ENCODE peak calls at places on chromosome 17, in eight cellular contexts. Q, E, U, P, C, V, S and K are unnamed samples.

GRCh38 chr17:57708401-57708800 is 36.7 kb downstream of the CCDC182 start:
- DNase-seq in P (no peak), C (no peak), E (no peak), U (no peak), S (no peak), V (no peak), Q (no peak), K (no peak)

GRCh38 chr17:66337866-66338472 is 35.6 kb downstream of the PRKCA start:
- DNase-seq in C (no peak), V (no peak), E (no peak), U (no peak), Q (no peak), P (no peak), S (no peak), K (no peak)

GRCh38 chr17:57106836-57107497 is 21.9 kb downstream of the AKAP1 start:
- DNase-seq in E (no peak), C (no peak), Q (no peak), V (no peak), U (no peak), S (no peak), P (no peak), K (no peak)

GRCh38 chr17:67151717-67152116 is 93.3 kb downstream of the HELZ start:
- DNase-seq in C (no peak), U (peak), P (no peak), Q (no peak), V (no peak), E (no peak), S (no peak), K (no peak)

GRCh38 chr17:18231156-18231555 is 5.7 kb downstream of the LLGL1 start:
- DNase-seq in U (no peak), C (no peak), Q (no peak), P (no peak), S (no peak), E (no peak), V (no peak), K (no peak)

GRCh38 chr17:30450125-30451027 is 26.8 kb upstream of the GOSR1 start:
- DNase-seq in S (no peak), E (no peak), C (no peak), Q (no peak), V (no peak), P (no peak), U (peak), K (no peak)

GRCh38 chr17:48755346-48755745 is 26.8 kb upstream of the HOXB13 start:
- DNase-seq in U (no peak), V (no peak), C (no peak), P (no peak), E (no peak), S (no peak), Q (no peak), K (no peak)

GRCh38 chr17:283911-284675 is 68.5 kb downstream of the RPH3AL start:
- DNase-seq in E (no peak), Q (peak), S (no peak), P (no peak), C (peak), U (no peak), V (no peak), K (peak)

GRCh38 chr17:63439682-63440081 is 6.4 kb downstream of the CYB561 start:
- DNase-seq in E (no peak), S (no peak), Q (no peak), P (no peak), U (no peak), V (peak), C (no peak), K (no peak)

GRCh38 chr17:41029633-41030245 is at the start of gene KRTAP1-4:
- DNase-seq in Q (no peak), U (no peak), V (no peak), E (no peak), S (no peak), P (no peak), C (no peak), K (no peak)

GRCh38 chr17:81265576-81265975 is 26.5 kb downstream of the NDUFAF8 start:
- DNase-seq in V (no peak), S (no peak), Q (no peak), P (no peak), U (no peak), E (no peak), C (no peak), K (no peak)

GRCh38 chr17:7548585-7549400 is at the start of gene TNFSF12:
- DNase-seq in P (no peak), Q (peak), C (peak), U (peak), V (peak), S (peak), E (peak), K (peak)

GRCh38 chr17:78377858-78378224 is 608 bp upstream of the PGS1 start:
- DNase-seq in E (no peak), S (no peak), V (no peak), Q (no peak), P (no peak), C (no peak), U (peak), K (no peak)

GRCh38 chr17:15269087-15269486 is 4.0 kb upstream of the PMP22 start:
- DNase-seq in Q (no peak), P (no peak), C (no peak), S (no peak), V (no peak), E (no peak), U (no peak), K (no peak)

GRCh38 chr17:81346908-81347349 is 48.3 kb upstream of the BAHCC1 start:
- DNase-seq in E (no peak), V (no peak), U (no peak), C (no peak), Q (no peak), S (no peak), P (no peak), K (peak)

GRCh38 chr17:78504156-78504925 is 72.9 kb downstream of the DNAH17 start:
- DNase-seq in Q (no peak), S (no peak), V (no peak), E (no peak), C (no peak), U (no peak), P (no peak), K (no peak)

GRCh38 chr17:40555296-40556190 is 9.7 kb downstream of the CCR7 start:
- DNase-seq in U (no peak), C (no peak), P (no peak), S (no peak), V (no peak), Q (peak), E (peak), K (peak)

GRCh38 chr17:60971515-60972369 is 294.1 kb downstream of the BCAS3 start:
- DNase-seq in C (no peak), U (peak), V (peak), E (peak), Q (peak), P (peak), S (peak), K (no peak)

GRCh38 chr17:77066165-77066564 is 74.6 kb upstream of the SEC14L1 start:
- DNase-seq in V (no peak), E (no peak), C (no peak), P (no peak), U (no peak), S (no peak), Q (no peak), K (no peak)

GRCh38 chr17:40480501-40481003 is 20.9 kb downstream of the TNS4 start:
- DNase-seq in S (peak), E (peak), Q (peak), U (peak), V (no peak), P (no peak), C (no peak), K (no peak)

GRCh38 chr17:17681187-17681743 is at the start of gene RAI1:
- DNase-seq in E (peak), V (peak), U (peak), Q (peak), P (no peak), C (peak), S (peak), K (peak)

GRCh38 chr17:77323413-77324171 is 182.8 kb downstream of the SEC14L1 start:
- DNase-seq in C (peak), E (peak), Q (no peak), U (peak), V (no peak), P (no peak), S (peak), K (peak)

GRCh38 chr17:57328109-57328882 is 72.0 kb downstream of the MSI2 start:
- DNase-seq in C (no peak), E (no peak), V (no peak), Q (no peak), P (no peak), S (no peak), U (no peak), K (no peak)

GRCh38 chr17:68260051-68260762 is 12.4 kb downstream of the AMZ2 start:
- DNase-seq in Q (no peak), E (no peak), S (no peak), V (no peak), P (no peak), U (no peak), C (no peak), K (no peak)

GRCh38 chr17:67466251-67466650 is 89.2 kb downstream of the PITPNC1 start:
- DNase-seq in U (no peak), Q (no peak), V (no peak), E (no peak), P (no peak), C (no peak), S (no peak), K (no peak)

GRCh38 chr17:75061618-75062017 is 14.6 kb downstream of the KCTD2 start:
- DNase-seq in E (no peak), Q (no peak), P (no peak), V (no peak), C (no peak), S (no peak), U (no peak), K (no peak)

GRCh38 chr17:75064460-75064859 is 17.4 kb downstream of the KCTD2 start:
- DNase-seq in P (no peak), Q (no peak), E (no peak), V (no peak), C (no peak), S (no peak), U (no peak), K (no peak)

GRCh38 chr17:75064040-75064439 is 17.0 kb downstream of the KCTD2 start:
- DNase-seq in V (no peak), Q (no peak), E (no peak), C (no peak), U (no peak), S (no peak), P (no peak), K (no peak)

GRCh38 chr17:75063626-75064025 is 16.6 kb downstream of the KCTD2 start:
- DNase-seq in E (no peak), C (no peak), V (no peak), P (no peak), U (no peak), Q (no peak), S (no peak), K (no peak)

DNA sequence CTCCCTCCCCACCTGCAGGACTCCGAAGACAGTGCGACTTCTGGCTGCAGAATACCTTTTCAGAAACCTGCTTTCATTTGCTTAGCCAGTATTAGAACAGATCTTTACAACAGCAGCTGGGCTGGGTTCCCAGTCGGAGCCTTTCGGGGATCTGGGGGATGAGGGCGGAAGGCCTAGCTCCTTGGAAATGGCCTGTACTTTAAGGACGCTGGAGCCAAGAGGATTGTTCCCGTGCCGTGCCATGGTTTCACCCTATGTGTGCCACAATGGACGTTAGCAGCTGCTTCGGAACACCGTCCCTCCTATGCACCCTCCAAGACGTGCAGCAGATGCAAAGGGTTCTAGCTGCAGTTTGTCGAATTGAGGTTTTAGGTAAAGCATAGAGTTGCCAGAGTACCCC is 16.2 kb downstream of the KCTD2 start:
- DNase-seq in V (no peak), S (no peak), E (no peak), C (no peak), P (no peak), Q (no peak), U (no peak), K (no peak)
- H3K27ac ChIP-seq in V (no peak), S (no peak), E (no peak), C (no peak), P (no peak), Q (no peak), U (no peak), K (no peak)

GRCh38 chr17:1494736-1495253 is 2.3 kb upstream of the MYO1C start:
- DNase-seq in C (no peak), P (no peak), Q (no peak), E (no peak), U (no peak), S (no peak), V (no peak), K (no peak)

GRCh38 chr17:1494203-1494602 is 1.7 kb upstream of the MYO1C start:
- DNase-seq in S (no peak), E (no peak), P (no peak), V (no peak), Q (no peak), U (no peak), C (no peak), K (no peak)

GRCh38 chr17:1491406-1492248 is 859 bp downstream of the MYO1C start:
- DNase-seq in E (peak), C (peak), S (peak), U (no peak), Q (peak), V (no peak), P (no peak), K (peak)

GRCh38 chr17:1492249-1493206 is at the start of gene MYO1C:
- DNase-seq in S (no peak), U (no peak), V (no peak), Q (no peak), P (no peak), C (peak), E (no peak), K (peak)

GRCh38 chr17:1493291-1493980 is 950 bp upstream of the MYO1C start:
- DNase-seq in E (peak), P (no peak), S (peak), V (no peak), C (peak), Q (peak), U (no peak), K (no peak)
- TF ChIP-seq EP300 in E (no peak), P (no peak), S (no peak), V (no peak), C (no peak), Q (no peak), U (no peak), K (no peak)

GRCh38 chr17:75109047-75109406 is 742 bp upstream of the ARMC7 start:
- DNase-seq in U (no peak), S (no peak), C (no peak), V (no peak), E (no peak), P (no peak), Q (no peak), K (no peak)
- TF ChIP-seq CTCF in U (no peak), S (no peak), C (no peak), V (no peak), E (no peak), P (no peak), Q (no peak), K (no peak)

DNA sequence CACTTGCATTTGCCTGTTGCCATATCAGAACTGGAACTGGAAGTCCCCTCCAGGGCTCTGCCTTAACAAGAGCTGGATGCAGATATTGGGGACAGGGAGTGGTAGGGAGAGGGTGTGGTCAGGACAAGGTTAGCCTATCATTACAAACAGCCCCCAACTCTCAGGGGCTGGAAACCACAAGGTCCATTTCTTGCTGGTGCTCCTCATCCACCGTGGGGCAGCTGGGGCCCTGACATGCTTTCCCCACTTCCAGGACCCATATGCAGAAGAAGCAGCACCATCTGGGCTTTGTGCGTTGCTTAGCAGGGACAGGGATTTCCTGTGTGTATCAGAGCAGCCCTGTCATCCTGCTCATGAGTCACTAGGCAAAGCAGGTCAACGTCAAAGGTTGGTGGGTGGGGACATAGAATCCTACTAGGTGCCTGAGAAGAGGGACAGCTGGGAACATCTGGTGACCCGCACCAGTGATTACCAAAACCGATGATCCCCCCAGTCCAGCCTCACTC is 26.9 kb downstream of the RGS9 start:
- DNase-seq in P (no peak), S (peak), V (no peak), Q (peak), C (no peak), U (peak), E (peak), K (no peak)
- H3K27ac ChIP-seq in P (no peak), S (no peak), V (no peak), Q (no peak), C (no peak), U (peak), E (no peak), K (no peak)

DNA sequence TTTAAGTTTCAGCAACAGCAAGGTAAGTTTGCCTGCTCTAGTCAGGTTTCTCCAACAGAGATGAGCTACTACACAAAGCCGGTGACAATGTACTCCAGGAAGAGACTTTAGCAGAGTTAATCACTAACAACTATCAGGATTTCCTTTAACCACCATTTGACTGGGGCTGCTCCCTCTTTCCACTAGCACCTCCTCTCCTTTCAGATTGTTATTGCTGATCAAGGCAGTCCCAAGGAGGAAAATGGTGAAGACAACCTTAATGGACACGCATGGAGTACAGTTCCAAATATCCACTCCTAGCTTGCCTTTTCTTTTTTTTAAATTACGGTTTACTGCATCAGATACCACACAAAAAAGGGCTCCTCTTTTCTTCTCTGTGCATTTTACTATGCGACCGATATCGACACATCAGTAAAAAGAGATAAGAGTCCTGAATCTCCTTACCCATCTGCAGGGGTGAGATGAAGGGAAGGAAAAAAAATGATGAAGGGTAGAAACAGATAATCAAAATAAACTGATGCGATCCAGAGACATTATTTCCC is 30.9 kb downstream of the FAM222B start:
- DNase-seq in C (peak), E (no peak), U (peak), S (peak), V (no peak), P (no peak), Q (no peak), K (no peak)
- TF ChIP-seq EP300 in C (no peak), E (no peak), U (no peak), S (no peak), V (no peak), P (no peak), Q (no peak), K (no peak)

DNA sequence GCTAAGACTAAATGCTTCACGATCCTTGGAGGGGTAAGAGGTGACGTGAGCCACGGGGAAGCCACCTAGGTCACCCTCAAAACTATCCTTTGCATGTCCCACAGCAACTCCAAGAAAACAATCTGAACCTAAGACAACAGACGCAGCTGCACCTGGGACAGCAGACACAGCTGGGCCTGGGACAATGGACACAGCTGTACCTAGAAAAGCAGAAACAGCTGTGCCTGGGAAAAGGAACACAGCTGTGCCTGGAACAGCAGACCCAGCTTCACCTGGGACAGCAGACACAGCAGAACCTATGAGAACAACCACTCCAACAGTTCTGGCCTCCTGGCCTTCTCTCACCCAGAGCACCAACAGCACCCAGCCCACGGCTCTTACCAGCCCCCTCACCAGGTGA is 11.7 kb upstream of the CD300LD start:
- DNase-seq in Q (no peak), C (no peak), V (no peak), P (no peak), E (no peak), U (no peak), S (no peak), K (no peak)
- TF ChIP-seq CTCF in Q (no peak), C (no peak), V (no peak), P (no peak), E (no peak), U (no peak), S (no peak), K (no peak)

DNA sequence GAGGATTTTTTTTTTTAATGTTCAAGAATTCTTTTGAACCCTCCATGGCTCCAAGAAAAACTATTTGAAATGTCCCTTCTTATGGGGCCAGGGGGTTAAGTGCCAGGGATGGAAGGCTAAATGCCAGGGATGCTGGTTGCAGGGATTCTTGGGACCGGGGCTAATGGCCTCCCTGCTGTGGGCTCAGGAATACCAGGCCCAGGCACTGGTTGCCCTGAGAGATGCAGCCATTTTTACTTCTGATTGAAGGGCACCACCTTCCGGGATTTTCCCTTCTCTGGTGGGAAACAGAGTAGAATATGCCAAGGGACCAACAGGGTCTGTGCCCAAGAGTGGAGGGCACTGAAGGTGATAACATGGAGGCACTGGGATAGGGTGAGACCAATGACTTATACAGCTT is 10.9 kb upstream of the KAT7 start:
- DNase-seq in S (no peak), V (no peak), Q (no peak), U (no peak), C (no peak), E (no peak), P (no peak), K (no peak)
- H3K27ac ChIP-seq in S (no peak), V (no peak), Q (no peak), U (no peak), C (peak), E (no peak), P (no peak), K (no peak)

DNA sequence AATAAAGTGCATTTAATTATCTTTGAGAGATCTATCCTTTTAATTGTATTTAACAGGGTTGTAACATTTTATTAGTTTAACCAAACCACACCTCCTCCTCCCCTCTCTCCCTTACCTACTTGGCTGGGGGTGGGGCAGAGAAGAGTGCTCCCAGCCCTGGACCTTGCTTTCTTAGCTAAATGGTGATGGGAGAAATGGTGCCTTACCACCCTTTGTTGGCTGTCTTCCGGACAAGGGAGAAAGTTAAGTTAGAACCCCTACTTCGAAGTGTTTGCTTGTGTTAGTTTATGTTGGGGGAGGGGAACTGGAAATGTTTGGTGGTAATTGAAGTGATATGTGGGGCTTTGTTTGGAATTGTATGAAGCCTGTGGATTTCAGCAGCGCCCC is 3.9 kb downstream of the FZD2 start:
- DNase-seq in P (no peak), S (no peak), Q (no peak), C (no peak), E (no peak), U (no peak), V (no peak), K (no peak)
- TF ChIP-seq EP300 in P (no peak), S (no peak), Q (no peak), C (no peak), E (no peak), U (no peak), V (no peak), K (no peak)